ENCODE peak calls at places on chromosome 2, in five cellular contexts. U is KBM-7; P is non-pigmented ciliary epithelial cell; R is stimulated activated CD8-positive, alpha-beta memory T cell treated with anti-CD3 and anti-CD28 coated beads, Interleukin-7, amount 100 ng/mL, for 1 hour; K is right cardiac atrium. H is an unnamed sample.
A peak's percentile ranks its signal among the peaks of the same experiment; 100 is the strongest.

GRCh38 chr2:66683599-66683998 is 248.7 kb downstream of the MEIS1 start:
- DNase-seq in K (no peak), P (no peak), U (no peak), R (no peak), H (no peak)

GRCh38 chr2:24491626-24492282 is 700 bp downstream of the NCOA1 start:
- DNase-seq in P (no peak), K (peak; percentile 78), U (peak; percentile 70), R (peak; percentile 28), H (peak; percentile 66)

GRCh38 chr2:84427235-84428138 is 31.6 kb downstream of the SUCLG1 start:
- DNase-seq in K (no peak), U (no peak), R (no peak), P (no peak), H (no peak)

GRCh38 chr2:175234153-175234552 is 52.6 kb upstream of the ATP5MC3 start:
- DNase-seq in K (no peak), P (no peak), U (peak; percentile 42), R (no peak), H (no peak)

GRCh38 chr2:181682026-181682789 is 1.9 kb upstream of the NEUROD1 start:
- DNase-seq in P (no peak), K (no peak), U (no peak), R (no peak), H (no peak)

GRCh38 chr2:126930970-126931590 is 32.4 kb downstream of the TEX51 start:
- DNase-seq in P (no peak), K (no peak), R (no peak), U (no peak), H (no peak)

GRCh38 chr2:236621786-236622185 is 52.2 kb downstream of the ACKR3 start:
- DNase-seq in U (no peak), K (no peak), P (no peak), R (no peak), H (no peak)

GRCh38 chr2:21054011-21054410 is 10.1 kb upstream of the APOB start:
- DNase-seq in K (no peak), R (no peak), P (no peak), U (no peak), H (no peak)

GRCh38 chr2:150327546-150328495 is 159.6 kb downstream of the RND3 start:
- DNase-seq in R (no peak), U (no peak), K (no peak), P (no peak), H (no peak)

GRCh38 chr2:100818606-100819364 is 1.2 kb upstream of the NPAS2 start:
- DNase-seq in U (peak; percentile 47), K (peak; percentile 82), R (no peak), P (peak; percentile 42), H (peak; percentile 82)